ENCODE peak calls at places on chromosomes 3 and 15, in six cellular contexts. M is mammary epithelial cell, W is fibroblast of lung, U is GM12878, C is HepG2, K is DND-41. A is an unnamed sample.

GRCh38 chr3:4561661-4562060 is 68.5 kb downstream of the ITPR1 start:
- DNase-seq in M (no peak), W (no peak), U (no peak), C (peak; percentile 53), K (no peak), A (no peak)

GRCh38 chr3:108907194-108907593 is 46.5 kb downstream of the GUCA1C start:
- DNase-seq in M (no peak), W (no peak), U (no peak), C (no peak), K (no peak), A (no peak)

GRCh38 chr3:45567730-45568172 is 26.8 kb upstream of the LIMD1 start:
- DNase-seq in M (no peak), W (no peak), U (peak; percentile 84), C (no peak), K (peak; percentile 49), A (no peak)

GRCh38 chr15:70795311-70795665 is 31.9 kb upstream of the UACA start:
- DNase-seq in M (peak; percentile 85), W (peak; percentile 95), U (no peak), C (peak; percentile 57), K (no peak), A (no peak)

GRCh38 chr3:79339846-79340245 is 428.0 kb downstream of the ROBO1 start:
- DNase-seq in M (no peak), W (no peak), U (no peak), C (no peak), K (no peak), A (no peak)

GRCh38 chr15:45009046-45009445 is 13.9 kb upstream of the SORD start:
- DNase-seq in M (no peak), W (no peak), U (no peak), C (no peak), K (no peak), A (no peak)

GRCh38 chr3:138862924-138863775 is 28.4 kb upstream of the PIK3CB start:
- DNase-seq in M (peak; percentile 96), W (peak; percentile 56), U (no peak), C (peak; percentile 97), K (no peak), A (no peak)

GRCh38 chr3:52084954-52085730 is 28.8 kb upstream of the DUSP7 start:
- DNase-seq in M (no peak), W (no peak), U (no peak), C (no peak), K (no peak), A (no peak)

GRCh38 chr3:4356225-4356540 is 53.0 kb downstream of the SETMAR start:
- DNase-seq in M (no peak), W (no peak), U (no peak), C (no peak), K (no peak), A (no peak)

GRCh38 chr15:98682992-98683701 is 34.8 kb downstream of the IGF1R start:
- DNase-seq in M (peak; percentile 86), W (peak; percentile 56), U (no peak), C (no peak), K (no peak), A (no peak)

GRCh38 chr3:114660124-114660523 is 366.3 kb downstream of the TIGIT start:
- DNase-seq in M (no peak), W (peak; percentile 79), U (no peak), C (no peak), K (no peak), A (peak; percentile 29)

GRCh38 chr3:114660808-114661207 is 367.0 kb downstream of the TIGIT start:
- DNase-seq in M (no peak), W (no peak), U (no peak), C (no peak), K (no peak), A (peak; percentile 41)

GRCh38 chr3:114664006-114664405 is 370.2 kb downstream of the TIGIT start:
- DNase-seq in M (no peak), W (no peak), U (no peak), C (no peak), K (no peak), A (no peak)

DNA sequence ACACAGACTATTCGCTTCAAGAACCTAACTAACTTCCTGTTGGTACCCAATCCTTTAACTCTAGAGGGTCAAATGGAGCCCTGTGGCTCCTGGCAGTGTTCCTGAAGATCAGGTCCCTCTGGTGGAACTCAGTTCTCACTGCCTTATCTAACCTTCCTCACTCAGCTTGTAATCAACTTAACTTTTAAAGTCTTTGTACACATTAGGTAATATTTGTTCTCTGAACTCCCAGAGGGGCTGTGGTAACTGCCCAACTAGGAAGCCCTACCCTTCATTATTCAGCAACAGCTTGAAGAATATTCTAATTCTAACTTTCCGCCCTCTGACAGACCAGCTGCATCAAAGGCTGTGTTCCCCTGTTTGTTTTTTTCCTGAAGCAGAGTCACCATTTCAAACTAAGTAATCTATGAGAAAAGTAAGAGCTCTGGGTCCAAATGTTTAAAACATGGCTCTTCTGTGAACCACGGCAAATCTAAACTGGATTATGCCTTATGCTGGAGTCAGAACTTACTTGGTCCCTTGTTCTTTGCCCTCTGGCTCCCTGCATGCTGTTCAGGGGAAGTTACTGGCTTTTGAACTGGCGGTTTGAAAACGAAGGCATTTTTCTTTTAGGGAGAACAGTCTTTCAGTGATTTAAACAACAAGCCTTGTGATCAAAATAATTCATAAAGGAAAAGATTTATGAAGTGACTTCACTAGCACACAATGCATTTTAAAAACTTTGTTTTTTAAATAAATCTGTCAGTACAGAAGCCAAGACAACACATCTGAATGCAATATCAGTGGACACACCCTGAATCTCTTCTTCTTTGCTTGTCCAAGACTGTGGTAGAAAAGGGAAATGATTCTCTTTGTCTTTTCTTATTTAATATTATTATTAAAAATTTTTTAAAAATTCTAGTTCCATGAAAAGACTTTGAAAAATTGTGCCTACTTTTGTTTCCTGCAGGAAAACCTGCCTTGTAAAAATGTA is 365.6 kb downstream of the TIGIT start:
- DNase-seq in M (no peak), W (peak; percentile 17), U (no peak), C (peak; percentile 62), K (no peak), A (peak; percentile 6)
- H2AFZ ChIP-seq in M (no peak overlapping the region), W (peak overlapping the region; percentile 88), U (no peak overlapping the region), C (peak overlapping the region; percentile 49), K (no peak overlapping the region), A (peak overlapping the region; percentile 40)

DNA sequence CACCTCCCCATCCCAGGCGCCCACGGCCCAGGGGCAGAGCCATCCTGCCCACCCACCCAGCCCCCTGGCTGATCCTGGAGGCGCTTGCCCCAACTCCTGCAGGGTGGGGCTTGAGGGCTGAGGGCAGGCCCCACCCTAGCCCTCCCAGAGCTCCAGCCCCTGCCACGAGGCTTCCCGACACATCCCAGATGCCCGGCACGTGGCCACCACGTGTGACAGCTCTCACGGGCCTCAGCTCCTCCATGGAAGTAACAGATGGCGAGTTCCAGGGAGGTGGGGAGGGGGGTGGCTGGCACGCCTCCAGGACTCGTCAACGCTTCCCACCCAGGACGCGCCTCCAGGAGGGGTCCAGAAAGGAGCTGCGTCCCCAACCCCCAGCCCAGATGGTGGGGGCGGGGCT is 29.1 kb downstream of the PLXND1 start:
- DNase-seq in M (no peak), W (peak; percentile 39), U (no peak), C (no peak), K (peak; percentile 54), A (no peak)
- H2AFZ ChIP-seq in M (no peak overlapping the region), W (no peak overlapping the region), U (peak overlapping the region; percentile 86), C (no peak overlapping the region), K (no peak overlapping the region), A (no peak overlapping the region)

DNA sequence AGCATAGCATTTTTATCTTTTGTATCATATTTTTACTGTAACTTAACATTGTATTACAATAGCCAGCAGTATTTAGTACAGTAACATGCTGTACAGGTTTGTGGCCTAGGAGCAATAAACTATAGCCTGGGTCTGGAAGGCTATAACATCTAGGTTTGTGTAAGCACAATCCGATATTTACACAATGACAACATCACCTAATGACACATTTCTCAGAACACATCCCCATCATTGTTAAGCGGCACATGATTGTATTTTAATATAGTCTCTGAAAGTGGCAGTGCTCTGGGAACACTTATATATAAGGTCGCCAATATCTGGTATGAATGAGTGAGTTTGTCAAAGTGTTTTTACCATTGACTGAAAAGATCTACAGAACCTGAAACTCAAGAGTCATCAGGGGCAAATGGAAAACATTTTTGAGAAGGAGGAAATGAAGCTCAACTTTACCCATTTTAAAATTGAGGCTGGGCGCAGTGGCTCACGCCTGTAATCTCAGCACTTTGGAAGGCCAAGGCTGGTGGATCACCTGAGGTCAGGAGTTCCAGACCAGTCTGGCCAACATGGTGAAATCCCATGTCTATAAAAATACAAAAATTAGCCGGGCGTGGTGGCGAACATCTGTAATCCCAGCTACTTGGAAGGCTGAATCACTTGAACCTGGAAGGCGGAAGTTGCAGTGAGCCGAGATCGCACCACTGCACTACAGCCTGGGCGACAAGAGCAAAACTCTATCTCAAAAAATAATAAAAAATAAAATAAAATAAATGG is 38.8 kb upstream of the TNFSF10 start:
- DNase-seq in M (peak; percentile 17), W (no peak), U (no peak), C (no peak), K (no peak), A (no peak)
- H2AFZ ChIP-seq in M (no peak overlapping the region), W (no peak overlapping the region), U (peak overlapping the region; percentile 45), C (no peak overlapping the region), K (no peak overlapping the region), A (no peak overlapping the region)

GRCh38 chr3:134462236-134463059 is 23.3 kb downstream of the ANAPC13 start:
- DNase-seq in M (no peak), W (peak; percentile 59), U (no peak), C (no peak), K (no peak), A (peak; percentile 24)

GRCh38 chr3:134458451-134458850 is 27.3 kb downstream of the ANAPC13 start:
- DNase-seq in M (no peak), W (no peak), U (no peak), C (no peak), K (no peak), A (no peak)

GRCh38 chr3:134459506-134460041 is 26.2 kb downstream of the ANAPC13 start:
- DNase-seq in M (no peak), W (no peak), U (no peak), C (no peak), K (no peak), A (no peak)

GRCh38 chr3:134463676-134464611 is 21.8 kb downstream of the ANAPC13 start:
- DNase-seq in M (peak; percentile 68), W (peak; percentile 97), U (no peak), C (no peak), K (no peak), A (peak; percentile 92)

GRCh38 chr3:134460965-134461364 is 24.8 kb downstream of the ANAPC13 start:
- DNase-seq in M (peak; percentile 88), W (peak; percentile 56), U (no peak), C (no peak), K (no peak), A (no peak)
- H2AFZ ChIP-seq in M (peak overlapping the region; percentile 57), W (no peak overlapping the region), U (no peak overlapping the region), C (no peak overlapping the region), K (no peak overlapping the region), A (no peak overlapping the region)

DNA sequence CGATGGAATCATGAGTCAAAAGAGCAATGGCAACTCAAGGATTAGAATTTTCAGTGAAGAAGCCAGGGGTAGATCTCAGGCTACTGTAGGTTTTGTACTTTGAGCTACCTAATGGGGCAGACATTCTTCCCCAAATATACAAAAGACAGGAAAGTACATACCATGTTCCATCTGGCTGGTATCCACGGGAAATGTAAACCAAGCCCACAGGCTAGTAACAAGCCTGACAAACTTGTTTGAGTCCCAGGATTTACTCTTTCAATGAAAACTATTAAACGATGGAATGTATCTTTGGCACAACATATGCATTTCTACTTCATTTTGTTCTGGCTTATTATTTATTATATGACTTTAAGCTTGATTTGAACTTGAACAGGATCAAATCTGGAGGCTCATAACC is 44.2 kb upstream of the GOLIM4 start:
- DNase-seq in M (peak; percentile 11), W (no peak), U (no peak), C (no peak), K (no peak), A (no peak)
- H2AFZ ChIP-seq in M (peak overlapping the region; percentile 30), W (peak overlapping the region; percentile 41), U (no peak overlapping the region), C (no peak overlapping the region), K (no peak overlapping the region), A (no peak overlapping the region)

GRCh38 chr3:87084868-87085267 is 93.9 kb upstream of the VGLL3 start:
- DNase-seq in M (peak; percentile 23), W (no peak), U (no peak), C (no peak), K (peak; percentile 16), A (no peak)
- H2AFZ ChIP-seq in M (peak overlapping the region; percentile 64), W (no peak overlapping the region), U (no peak overlapping the region), C (no peak overlapping the region), K (no peak overlapping the region), A (peak overlapping the region; percentile 13)

A was measured in neural progenitor cell.